ENCODE peak calls at places on chromosomes 13 and 19, in five cellular contexts. I, E, F, L and Z are unnamed samples.

GRCh38 chr13:103029798-103030197 is 36.4 kb downstream of the SLC10A2 start:
- DNase-seq in I (no peak), E (no peak), F (no peak), L (no peak), Z (no peak)

GRCh38 chr19:40380199-40381037 is 9.6 kb downstream of the HIPK4 start:
- DNase-seq in I (no peak), E (no peak), F (no peak), L (no peak), Z (no peak)

GRCh38 chr13:111393221-111393790 is 72.9 kb downstream of the TEX29 start:
- DNase-seq in I (no peak), E (no peak), F (no peak), L (no peak), Z (no peak)

GRCh38 chr13:103140001-103140671 is 73.9 kb upstream of the SLC10A2 start:
- DNase-seq in I (peak; percentile 2), E (no peak), F (no peak), L (no peak), Z (peak; percentile 46)

GRCh38 chr13:35917252-35917941 is 213.8 kb downstream of the DCLK1 start:
- DNase-seq in I (peak; percentile 44), E (no peak), F (no peak), L (no peak), Z (no peak)

GRCh38 chr19:48540110-48540509 is 11.9 kb upstream of the SULT2B1 start:
- DNase-seq in I (no peak), E (no peak), F (no peak), L (no peak), Z (no peak)

GRCh38 chr19:49758292-49758691 is 4.8 kb downstream of the TSKS start:
- DNase-seq in I (peak; percentile 79), E (no peak), F (no peak), L (peak; percentile 44), Z (peak; percentile 72)

GRCh38 chr19:13794388-13794751 is 873 bp upstream of the ZSWIM4 start:
- DNase-seq in I (peak; percentile 92), E (no peak), F (no peak), L (peak; percentile 92), Z (peak; percentile 96)

GRCh38 chr19:7874857-7875393 is 735 bp upstream of the PRR36 start:
- DNase-seq in I (no peak), E (no peak), F (no peak), L (no peak), Z (no peak)

GRCh38 chr13:99983401-99984133 is 2.0 kb downstream of the ZIC2 start:
- DNase-seq in I (no peak), E (no peak), F (no peak), L (no peak), Z (no peak)